ENCODE peak calls at places on chromosomes 3 and 15, in five cellular contexts. O is CD8-positive, alpha-beta memory T cell; K is psoas muscle; X is hepatocyte; G is PC-3. E is an unnamed sample.

GRCh38 chr15:65576669-65577068 is 34.3 kb downstream of the INTS14 start:
- DNase-seq in O (no peak), G (peak), K (no peak), X (no peak), E (no peak)

GRCh38 chr3:196513697-196514349 is 1.3 kb downstream of the SMCO1 start:
- DNase-seq in X (no peak), O (no peak), K (no peak), G (peak), E (no peak)

GRCh38 chr15:95134306-95135100 is 903.1 kb downstream of the MCTP2 start:
- DNase-seq in G (no peak), O (no peak), K (no peak), X (no peak), E (no peak)

GRCh38 chr3:115615001-115615447 is 8.3 kb upstream of the GAP43 start:
- DNase-seq in X (peak), O (no peak), G (peak), K (no peak), E (no peak)

GRCh38 chr3:141126661-141127343 is 75.7 kb downstream of the SPSB4 start:
- DNase-seq in G (no peak), O (no peak), X (no peak), K (no peak), E (no peak)

GRCh38 chr3:194204793-194205065 is 68.8 kb downstream of the HES1 start:
- DNase-seq in G (peak), O (no peak), X (no peak), K (no peak), E (no peak)

GRCh38 chr3:9915252-9916141 is 1.4 kb upstream of the IL17RC start:
- DNase-seq in G (peak), X (peak), O (peak), K (peak), E (peak)

GRCh38 chr15:88714782-88715372 is 76.1 kb downstream of the ISG20 start:
- DNase-seq in O (no peak), G (no peak), K (no peak), X (no peak), E (peak)

GRCh38 chr15:64851503-64851840 is 9.8 kb downstream of the PLEKHO2 start:
- DNase-seq in G (no peak), X (peak), K (no peak), O (no peak), E (no peak)

GRCh38 chr3:57755368-57756021 is 614 bp upstream of the SLMAP start:
- DNase-seq in K (no peak), X (peak), O (no peak), G (peak), E (no peak)

GRCh38 chr3:12750658-12751071 is 8.4 kb downstream of the TMEM40 start:
- DNase-seq in G (peak), X (no peak), O (no peak), K (peak), E (no peak)

GRCh38 chr3:195876297-195877031 is 31.9 kb downstream of the TNK2 start:
- DNase-seq in G (peak), K (peak), O (no peak), X (peak), E (no peak)

GRCh38 chr3:6921876-6922275 is 61.0 kb downstream of the GRM7 start:
- DNase-seq in K (no peak), X (no peak), O (no peak), G (no peak), E (no peak)

GRCh38 chr3:78285032-78285728 is 1245.3 kb downstream of the ROBO2 start:
- DNase-seq in X (no peak), O (no peak), K (no peak), G (no peak), E (no peak)

GRCh38 chr3:120693439-120694172 is 11.6 kb upstream of the HGD start:
- DNase-seq in O (no peak), K (no peak), X (peak), G (peak), E (no peak)

GRCh38 chr3:128345195-128345594 is 121.5 kb downstream of the DNAJB8 start:
- DNase-seq in O (no peak), G (no peak), K (no peak), X (no peak), E (no peak)

GRCh38 chr15:31236184-31237041 is 90.2 kb upstream of the KLF13 start:
- DNase-seq in X (peak), O (no peak), G (peak), K (peak), E (peak)

GRCh38 chr3:23709987-23710386 is 95.8 kb upstream of the UBE2E1 start:
- DNase-seq in K (no peak), O (no peak), X (no peak), G (no peak), E (no peak)

GRCh38 chr15:65211157-65211982 is at the start of gene CILP:
- DNase-seq in K (peak), X (peak), G (no peak), O (no peak), E (no peak)

GRCh38 chr3:107367353-107367752 is 9.9 kb upstream of the CCDC54 start:
- DNase-seq in X (no peak), K (no peak), O (no peak), G (peak), E (no peak)

GRCh38 chr3:141052570-141053069 is 1.5 kb downstream of the SPSB4 start:
- DNase-seq in G (no peak), K (peak), X (no peak), O (no peak), E (no peak)

GRCh38 chr15:33086500-33087141 is 107.9 kb downstream of the FMN1 start:
- DNase-seq in O (no peak), K (no peak), X (peak), G (peak), E (no peak)

GRCh38 chr3:58994746-58995330 is 55.0 kb downstream of the CFAP20DC start:
- DNase-seq in G (peak), K (no peak), X (peak), O (no peak), E (no peak)

GRCh38 chr3:136193273-136194043 is 2.7 kb downstream of the MSL2 start:
- DNase-seq in X (no peak), G (peak), O (no peak), K (no peak), E (no peak)
- H3K27ac ChIP-seq in X (peak), G (no peak), O (peak), K (peak), E (no peak)

DNA sequence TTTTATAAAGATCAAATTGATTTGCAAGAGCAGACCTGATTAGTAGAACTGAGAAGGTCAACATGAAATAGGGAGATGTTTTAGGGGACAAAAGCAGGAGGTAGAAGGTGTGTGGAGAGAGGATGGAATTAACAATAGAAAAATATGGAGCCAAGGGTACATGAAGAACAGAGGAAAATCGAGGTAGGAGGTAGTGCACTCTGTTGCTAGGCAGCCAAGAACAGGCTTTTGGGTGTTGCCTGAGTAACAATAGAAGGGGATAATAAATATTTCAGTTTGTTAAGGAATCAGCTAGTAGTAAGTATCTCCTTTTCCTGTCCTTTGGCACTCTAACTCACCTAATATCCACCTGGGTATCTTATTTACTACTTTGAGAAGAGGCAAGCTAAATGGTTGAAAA is 9.2 kb downstream of the SPESP1 start:
- DNase-seq in G (no peak), X (no peak), K (no peak), O (no peak), E (no peak)
- H3K27ac ChIP-seq in G (no peak), X (no peak), K (no peak), O (no peak), E (no peak)

GRCh38 chr3:15602146-15602536 is 596 bp downstream of the BTD start:
- DNase-seq in X (no peak), K (no peak), G (no peak), O (no peak), E (no peak)

GRCh38 chr3:15601399-15602145 is at the start of the genes BTD and HACL1:
- DNase-seq in G (peak), K (peak), O (peak), X (peak), E (no peak)

GRCh38 chr3:15595955-15596354 is 5.4 kb downstream of the HACL1 start:
- DNase-seq in X (no peak), O (no peak), G (no peak), K (no peak), E (no peak)

GRCh38 chr3:15606434-15606891 is 4.9 kb downstream of the BTD start:
- DNase-seq in G (peak), X (peak), O (no peak), K (no peak), E (no peak)

GRCh38 chr3:15601046-15601398 is 347 bp downstream of the HACL1 start:
- DNase-seq in X (no peak), G (no peak), K (no peak), O (no peak), E (no peak)
- H3K27ac ChIP-seq in X (peak), G (no peak), K (peak), O (peak), E (peak)

GRCh38 chr3:188259611-188260010 is 105.7 kb downstream of the LPP start:
- DNase-seq in O (no peak), G (no peak), K (no peak), X (no peak), E (no peak)

GRCh38 chr3:188259191-188259590 is 105.2 kb downstream of the LPP start:
- DNase-seq in K (no peak), X (no peak), O (no peak), G (no peak), E (no peak)

GRCh38 chr3:188255190-188255589 is 101.2 kb downstream of the LPP start:
- DNase-seq in K (no peak), X (no peak), O (no peak), G (no peak), E (no peak)

GRCh38 chr3:188256764-188257163 is 102.8 kb downstream of the LPP start:
- DNase-seq in G (no peak), O (no peak), X (no peak), K (no peak), E (no peak)

GRCh38 chr3:188257384-188257961 is 103.5 kb downstream of the LPP start:
- DNase-seq in K (no peak), X (no peak), O (no peak), G (peak), E (no peak)
- H3K27ac ChIP-seq in K (peak), X (peak), O (no peak), G (no peak), E (no peak)

DNA sequence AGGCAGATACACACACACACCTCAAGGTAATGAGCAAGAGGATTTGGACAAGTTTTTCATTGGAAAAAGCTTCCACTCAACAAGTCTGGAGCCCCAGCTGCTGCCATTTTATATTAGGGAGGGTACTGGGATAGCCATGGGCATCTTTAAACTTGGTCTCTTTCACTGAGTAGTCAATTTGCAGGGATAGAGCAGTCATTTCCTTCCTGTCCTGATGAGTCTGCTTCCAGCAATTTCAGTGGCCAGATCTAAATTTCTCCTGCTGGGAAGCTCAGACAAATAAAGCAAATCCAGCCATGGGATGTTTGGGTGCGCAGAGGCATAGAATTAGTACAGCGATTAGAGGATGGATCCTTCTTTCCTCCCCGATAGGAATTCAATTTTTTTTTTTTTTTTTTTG is 874 bp upstream of the ERC2 start:
- DNase-seq in X (no peak), G (no peak), O (no peak), K (no peak), E (no peak)
- H3K27ac ChIP-seq in X (no peak), G (no peak), O (no peak), K (no peak), E (no peak)

DNA sequence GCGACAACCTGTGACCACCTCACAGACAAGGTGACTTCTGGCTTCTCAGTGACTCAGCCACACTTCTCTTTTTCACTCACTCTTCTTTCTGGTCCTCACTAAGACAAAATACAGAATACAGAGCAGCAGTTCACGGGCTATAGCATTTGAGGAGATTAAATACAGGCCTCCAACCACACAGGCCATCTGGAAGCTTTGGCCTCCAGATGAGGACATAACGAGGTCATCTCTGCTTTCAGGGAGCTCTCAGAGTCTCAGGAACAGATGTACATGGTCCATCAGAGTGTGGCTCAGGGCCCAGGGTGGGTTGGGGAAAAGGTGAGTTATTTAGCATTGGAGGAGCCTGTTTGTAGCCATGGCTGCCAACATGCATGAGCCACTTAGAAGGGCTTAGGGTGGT is 160.0 kb upstream of the CTDSPL start:
- DNase-seq in X (no peak), O (no peak), K (no peak), G (no peak), E (no peak)
- H3K27ac ChIP-seq in X (no peak), O (no peak), K (no peak), G (no peak), E (no peak)